ENCODE peak calls at places on chromosome 1, in six cellular contexts. Z is GM13977, F is GM12865, T is Peyer's patch, K is esophagus squamous epithelium, Q is nephron progenitor cell. L is an unnamed sample.

GRCh38 chr1:183328371-183328770 is 89.8 kb downstream of the NMNAT2 start:
- DNase-seq in T (no peak), Z (no peak), Q (no peak), K (no peak), F (no peak), L (no peak)

GRCh38 chr1:85279463-85280080 is 3.1 kb upstream of the BCL10 start:
- DNase-seq in Z (no peak), K (no peak), Q (no peak), T (no peak), F (no peak), L (no peak)

GRCh38 chr1:202622388-202622787 is 87.9 kb downstream of the SYT2 start:
- DNase-seq in F (no peak), K (no peak), Z (no peak), Q (no peak), T (no peak), L (no peak)

GRCh38 chr1:175152006-175152652 is 40.4 kb downstream of the KIAA0040 start:
- DNase-seq in Z (peak), K (no peak), T (peak), Q (peak), F (peak), L (peak)

GRCh38 chr1:64122588-64122987 is 80.8 kb upstream of the UBE2U start:
- DNase-seq in T (no peak), K (no peak), Q (no peak), F (no peak), Z (no peak), L (no peak)

GRCh38 chr1:203291201-203292096 is 13.9 kb upstream of the BTG2 start:
- DNase-seq in K (no peak), F (peak), Z (peak), T (peak), Q (no peak), L (no peak)

GRCh38 chr1:74799119-74799518 is 66.2 kb downstream of the TYW3 start:
- DNase-seq in Q (no peak), K (no peak), F (peak), T (no peak), Z (no peak), L (no peak)

GRCh38 chr1:98388431-98388830 is 273.1 kb upstream of the SNX7 start:
- DNase-seq in T (no peak), Q (no peak), K (no peak), F (peak), Z (no peak), L (no peak)

GRCh38 chr1:48643193-48643592 is 133.5 kb downstream of the BEND5 start:
- DNase-seq in T (no peak), Z (no peak), Q (no peak), K (no peak), F (no peak), L (no peak)

GRCh38 chr1:21896652-21897532 is 40.2 kb downstream of the HSPG2 start:
- DNase-seq in Q (peak), F (no peak), Z (no peak), K (no peak), T (no peak), L (no peak)

GRCh38 chr1:171299342-171299741 is 14.6 kb upstream of the FMO4 start:
- DNase-seq in K (no peak), F (no peak), Z (no peak), T (no peak), Q (no peak), L (no peak)

GRCh38 chr1:43873851-43874250 is 59.8 kb upstream of the ARTN start:
- DNase-seq in K (no peak), T (no peak), Z (no peak), F (no peak), Q (no peak), L (no peak)

GRCh38 chr1:221747840-221748239 is 6.0 kb upstream of the DUSP10 start:
- DNase-seq in F (no peak), T (no peak), Q (no peak), K (no peak), Z (no peak), L (no peak)

GRCh38 chr1:15583016-15583706 is 1.7 kb downstream of the AGMAT start:
- DNase-seq in Z (no peak), T (no peak), Q (no peak), F (no peak), K (no peak), L (no peak)
- TF ChIP-seq CTCF in Z (no peak), T (no peak), Q (no peak), F (no peak), K (no peak), L (no peak)

GRCh38 chr1:109397451-109398342 is at the start of gene SORT1:
- DNase-seq in Z (peak), F (peak), T (peak), Q (peak), K (no peak), L (peak)
- TF ChIP-seq CTCF in Z (no peak), F (no peak), T (no peak), Q (no peak), K (no peak), L (no peak)

DNA sequence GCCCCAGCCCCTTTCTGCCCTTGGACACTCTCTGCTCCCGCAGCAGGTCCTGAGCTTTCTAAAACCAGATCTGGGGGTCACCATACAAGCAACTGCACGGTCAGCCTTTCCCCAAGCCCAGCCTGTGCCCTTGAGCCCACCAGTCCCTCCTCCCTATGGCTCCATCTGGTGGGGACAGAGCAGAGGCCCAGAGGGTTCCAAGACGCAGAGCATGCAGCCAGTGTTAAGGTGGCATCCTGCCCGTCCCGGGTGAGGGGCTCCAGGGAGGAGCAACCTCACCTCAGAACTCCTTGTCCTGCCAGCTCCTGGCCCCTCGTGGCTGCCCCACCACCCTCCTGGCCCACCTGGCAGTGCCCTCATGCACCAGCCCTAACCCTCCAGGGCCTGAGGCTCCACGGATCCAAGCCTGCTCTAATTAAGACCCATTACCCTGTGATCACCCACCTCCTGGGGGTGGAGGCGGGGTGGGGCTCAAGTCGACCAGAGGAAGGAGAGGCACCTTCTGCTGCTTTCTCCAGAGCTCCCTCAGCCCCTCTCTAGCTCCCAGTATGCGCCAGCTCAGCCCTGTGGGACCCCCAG is 8.5 kb downstream of the CHD5 start:
- DNase-seq in Q (peak), Z (no peak), F (no peak), T (no peak), K (no peak), L (no peak)
- TF ChIP-seq CTCF in Q (peak), Z (peak), F (no peak), T (no peak), K (peak), L (no peak)

GRCh38 chr1:79197421-79197820 is 190.9 kb upstream of the ADGRL4 start:
- DNase-seq in F (peak), K (no peak), Q (no peak), T (no peak), Z (no peak), L (no peak)
- TF ChIP-seq CTCF in F (peak), K (no peak), Q (peak), T (no peak), Z (peak), L (no peak)

GRCh38 chr1:8989821-8990220 is 36.4 kb downstream of the SLC2A7 start:
- DNase-seq in K (no peak), F (no peak), Z (no peak), Q (no peak), T (no peak), L (no peak)

GRCh38 chr1:8989061-8989460 is 37.2 kb downstream of the SLC2A7 start:
- DNase-seq in Q (no peak), K (no peak), Z (no peak), F (no peak), T (no peak), L (no peak)

GRCh38 chr1:8988618-8988967 is 37.6 kb downstream of the SLC2A7 start:
- DNase-seq in K (no peak), Z (no peak), F (no peak), Q (no peak), T (no peak), L (no peak)

GRCh38 chr1:8987881-8988617 is 38.2 kb downstream of the SLC2A7 start:
- DNase-seq in F (peak), Q (peak), Z (peak), T (peak), K (no peak), L (peak)

DNA sequence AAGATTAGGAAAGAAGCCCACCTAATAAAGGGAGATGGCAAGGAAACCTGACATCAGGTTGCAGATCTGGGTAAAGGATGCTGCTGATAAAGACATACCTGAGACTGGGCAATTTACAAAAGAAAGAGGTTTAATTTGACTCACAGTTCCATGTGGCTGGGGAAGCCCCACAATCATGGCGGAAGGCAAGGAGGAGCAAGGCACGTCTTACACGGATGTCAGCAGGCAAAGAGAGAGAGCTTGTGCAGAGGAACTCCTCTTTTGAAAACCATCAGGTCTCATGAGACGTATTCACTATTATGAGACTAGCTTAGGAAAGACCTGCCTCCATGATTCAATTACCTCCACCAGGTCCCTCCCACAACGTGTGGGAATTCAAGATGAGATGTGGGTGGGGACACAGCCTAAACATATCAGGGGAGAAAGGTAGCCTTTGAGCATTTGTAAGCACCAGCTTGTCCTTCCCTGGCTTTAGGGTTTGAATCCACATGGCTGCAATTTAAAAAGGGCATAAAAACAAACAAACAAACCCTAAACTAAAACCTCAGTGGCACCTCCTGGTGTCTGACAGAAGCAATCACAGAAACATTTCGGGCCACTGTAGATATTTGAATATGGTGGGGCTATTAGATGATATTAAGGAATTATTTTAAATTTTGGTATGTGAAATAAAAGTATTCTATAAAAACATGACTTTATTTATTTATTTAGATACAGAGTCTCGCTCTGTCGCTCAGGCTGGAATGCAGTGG is 33.1 kb downstream of the SLC2A7 start:
- DNase-seq in K (no peak), T (no peak), Q (no peak), Z (no peak), F (no peak), L (no peak)
- TF ChIP-seq CTCF in K (peak), T (peak), Q (no peak), Z (peak), F (peak), L (no peak)